ENCODE peak calls at places on chromosome 16, in four cellular contexts. H is IMR-90, L is Peyer's patch, Z is PC-9. E is an unnamed sample. For H3K4me1, the result is how much of the 10 kb centered on the place peaks cover.

GRCh38 chr16:27439273-27440018 is 37.5 kb downstream of the IL21R start:
- DNase-seq in L (no peak), H (no peak), Z (no peak), E (no peak)

GRCh38 chr16:86382067-86382773 is 128.1 kb upstream of the FOXF1 start:
- DNase-seq in L (no peak), Z (no peak), H (no peak), E (no peak)

GRCh38 chr16:23359092-23359760 is 57.1 kb downstream of the SCNN1B start:
- DNase-seq in L (no peak), Z (no peak), H (peak), E (no peak)

GRCh38 chr16:86951831-86952598 is 365.2 kb downstream of the C16orf95 start:
- DNase-seq in H (peak), L (no peak), Z (no peak), E (peak)

GRCh38 chr16:73204359-73205152 is 156.6 kb upstream of the ZFHX3 start:
- DNase-seq in H (no peak), Z (no peak), L (no peak), E (no peak)

GRCh38 chr16:57689772-57690558 is 4.6 kb upstream of the DRC7 start:
- DNase-seq in H (no peak), L (no peak), Z (no peak), E (no peak)

GRCh38 chr16:15976929-15977637 is 27.7 kb downstream of the ABCC1 start:
- DNase-seq in H (peak), L (no peak), Z (no peak), E (no peak)

GRCh38 chr16:54504372-54504771 is 217.8 kb upstream of the IRX3 start:
- DNase-seq in H (no peak), L (no peak), Z (no peak), E (no peak)

GRCh38 chr16:50270510-50271147 is 4.3 kb downstream of the ADCY7 start:
- DNase-seq in H (no peak), L (peak), Z (no peak), E (no peak)

GRCh38 chr16:22397459-22397858 is 23.0 kb upstream of the CDR2 start:
- DNase-seq in Z (peak), H (peak), L (no peak), E (peak)

GRCh38 chr16:76668207-76668725 is 391.1 kb downstream of the CNTNAP4 start:
- DNase-seq in Z (no peak), L (no peak), H (no peak), E (no peak)

GRCh38 chr16:81641403-81642106 is 137.5 kb upstream of the PLCG2 start:
- DNase-seq in L (no peak), Z (no peak), H (no peak), E (no peak)

GRCh38 chr16:60605176-60605575 is 1431.1 kb downstream of the CDH8 start:
- DNase-seq in Z (no peak), L (no peak), H (no peak), E (peak)

GRCh38 chr16:76386784-76387183 is 109.6 kb downstream of the CNTNAP4 start:
- DNase-seq in L (no peak), H (no peak), Z (no peak), E (peak)

GRCh38 chr16:86653289-86654006 is 75.1 kb downstream of the FOXL1 start:
- DNase-seq in H (peak), L (no peak), Z (no peak), E (no peak)

GRCh38 chr16:58843675-58844074 is 109.6 kb upstream of the GOT2 start:
- DNase-seq in Z (no peak), L (no peak), H (peak), E (peak)

GRCh38 chr16:30949655-30950515 is 1.0 kb downstream of the ORAI3 start:
- DNase-seq in Z (peak), H (peak), L (peak), E (peak)

GRCh38 chr16:71882505-71883192 is 1.3 kb downstream of the ZNF821 start:
- DNase-seq in Z (peak), L (no peak), H (peak), E (peak)

GRCh38 chr16:58449768-58450167 is 50.2 kb upstream of the NDRG4 start:
- DNase-seq in L (no peak), H (no peak), Z (no peak), E (no peak)

GRCh38 chr16:9114842-9115241 is 23.4 kb downstream of the HAPSTR1 start:
- DNase-seq in Z (no peak), L (no peak), H (no peak), E (no peak)

GRCh38 chr16:53949716-53950410 is 245.9 kb downstream of the FTO start:
- DNase-seq in H (no peak), L (no peak), Z (no peak), E (no peak)

GRCh38 chr16:87789437-87790277 is 23.9 kb upstream of the KLHDC4 start:
- DNase-seq in Z (peak), H (peak), L (no peak), E (peak)

GRCh38 chr16:27402964-27403600 is 1.1 kb downstream of the IL21R start:
- DNase-seq in H (no peak), L (no peak), Z (no peak), E (no peak)

GRCh38 chr16:87924937-87925670 is 11.2 kb downstream of the CA5A start:
- DNase-seq in H (no peak), L (no peak), Z (peak), E (peak)

GRCh38 chr16:14341324-14342225 is 270.5 kb downstream of the MRTFB start:
- DNase-seq in L (no peak), Z (no peak), H (no peak), E (no peak)

GRCh38 chr16:66224186-66224585 is 142.3 kb upstream of the CDH5 start:
- DNase-seq in H (no peak), Z (no peak), L (no peak), E (no peak)

GRCh38 chr16:86240716-86241363 is 269.5 kb upstream of the FOXF1 start:
- DNase-seq in L (no peak), H (no peak), Z (no peak), E (no peak)

GRCh38 chr16:50467943-50468748 is 80.0 kb upstream of the NKD1 start:
- DNase-seq in Z (no peak), H (no peak), L (no peak), E (no peak)

GRCh38 chr16:75193265-75193650 is 13.7 kb downstream of the CTRB2 start:
- DNase-seq in H (no peak), L (no peak), Z (no peak), E (no peak)

GRCh38 chr16:53817117-53817516 is 113.2 kb downstream of the FTO start:
- DNase-seq in H (peak), L (no peak), Z (peak), E (peak)

GRCh38 chr16:88430524-88431446 is 22.3 kb upstream of the ZFPM1 start:
- DNase-seq in H (no peak), L (peak), Z (no peak), E (no peak)

DNA sequence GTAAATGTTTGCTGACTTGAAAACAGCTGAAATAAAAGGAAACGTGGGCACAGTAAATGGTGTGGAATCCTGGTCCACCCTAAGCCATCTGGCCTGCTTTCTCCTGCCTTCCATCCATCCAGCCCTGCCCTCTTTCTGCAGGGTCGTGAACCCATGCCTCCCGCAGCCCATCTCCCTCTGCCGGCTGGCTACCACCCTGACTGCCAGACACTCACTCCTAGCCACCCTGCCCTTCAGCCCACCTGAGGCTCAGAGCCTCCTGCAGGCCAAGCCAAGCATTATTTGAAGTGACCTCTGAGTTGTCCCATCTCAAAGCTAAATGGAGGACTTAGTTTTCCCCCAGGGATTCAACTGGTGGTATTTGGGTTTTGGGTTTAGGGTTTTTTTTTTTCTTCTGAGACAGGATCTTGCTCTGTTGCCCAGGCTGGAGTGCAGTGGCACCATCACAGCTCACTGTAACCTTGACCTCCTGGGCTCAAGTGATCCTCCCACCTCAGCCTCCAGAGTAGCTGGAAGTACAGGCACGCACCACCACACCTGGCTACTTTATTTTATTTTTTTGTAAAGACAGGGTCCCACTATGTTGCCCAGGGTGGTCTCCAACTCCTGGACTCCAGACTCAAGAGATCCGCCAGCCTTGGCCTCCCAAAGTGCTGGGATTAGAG is 8.4 kb downstream of the ZDHHC1 start:
- DNase-seq in L (no peak), H (no peak), Z (no peak), E (no peak)
- H3K4me1 ChIP-seq in L (under half), H (under half), Z (under half), E (under half)

DNA sequence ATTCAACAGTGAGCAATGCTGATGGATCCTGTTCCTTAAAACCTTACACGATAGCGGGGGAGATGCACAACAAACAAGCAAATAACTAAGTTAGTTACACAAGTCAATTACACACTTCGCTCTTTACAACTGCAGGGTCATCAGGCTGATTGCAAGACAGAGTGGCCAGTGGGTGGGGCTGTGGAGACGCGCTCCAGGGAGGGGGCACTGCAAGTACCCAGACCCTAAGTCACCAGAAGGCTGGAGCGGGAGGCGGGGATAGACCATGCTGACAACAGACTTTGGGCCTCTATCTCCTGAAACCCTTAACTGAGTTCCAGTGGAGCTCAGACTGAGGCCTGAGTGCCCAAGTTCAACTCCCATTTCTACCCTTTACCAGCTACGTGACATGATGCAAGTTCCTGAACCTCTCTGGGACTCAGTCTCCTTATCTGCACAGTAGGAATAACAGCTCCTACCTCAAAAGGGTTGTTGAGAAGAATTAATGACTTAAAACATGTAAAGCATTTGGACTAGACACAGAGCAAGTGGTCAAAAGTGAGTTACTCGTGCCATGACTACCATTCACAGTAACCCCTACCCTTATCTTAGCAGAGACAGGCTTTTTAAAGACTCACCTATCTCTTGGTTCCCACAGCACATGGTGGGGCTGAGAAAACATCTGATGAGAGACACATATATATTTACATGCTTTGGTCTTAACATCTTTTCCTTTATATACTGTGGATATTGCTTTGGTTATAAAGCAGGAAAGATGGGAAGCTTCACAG is 10.4 kb downstream of the CPPED1 start:
- DNase-seq in Z (no peak), L (no peak), H (no peak), E (no peak)
- TF ChIP-seq CTCF in Z (no peak), L (no peak), H (no peak), E (no peak)

GRCh38 chr16:10988879-10989278 is 44.5 kb downstream of the CLEC16A start:
- DNase-seq in L (no peak), H (no peak), Z (no peak), E (no peak)

GRCh38 chr16:10987361-10988163 is 43.2 kb downstream of the CLEC16A start:
- DNase-seq in H (no peak), L (no peak), Z (no peak), E (no peak)

GRCh38 chr16:10990378-10990777 is 46.0 kb downstream of the CLEC16A start:
- DNase-seq in H (no peak), Z (no peak), L (no peak), E (no peak)

GRCh38 chr16:10989494-10989893 is 45.1 kb downstream of the CLEC16A start:
- DNase-seq in H (no peak), Z (no peak), L (no peak), E (no peak)

DNA sequence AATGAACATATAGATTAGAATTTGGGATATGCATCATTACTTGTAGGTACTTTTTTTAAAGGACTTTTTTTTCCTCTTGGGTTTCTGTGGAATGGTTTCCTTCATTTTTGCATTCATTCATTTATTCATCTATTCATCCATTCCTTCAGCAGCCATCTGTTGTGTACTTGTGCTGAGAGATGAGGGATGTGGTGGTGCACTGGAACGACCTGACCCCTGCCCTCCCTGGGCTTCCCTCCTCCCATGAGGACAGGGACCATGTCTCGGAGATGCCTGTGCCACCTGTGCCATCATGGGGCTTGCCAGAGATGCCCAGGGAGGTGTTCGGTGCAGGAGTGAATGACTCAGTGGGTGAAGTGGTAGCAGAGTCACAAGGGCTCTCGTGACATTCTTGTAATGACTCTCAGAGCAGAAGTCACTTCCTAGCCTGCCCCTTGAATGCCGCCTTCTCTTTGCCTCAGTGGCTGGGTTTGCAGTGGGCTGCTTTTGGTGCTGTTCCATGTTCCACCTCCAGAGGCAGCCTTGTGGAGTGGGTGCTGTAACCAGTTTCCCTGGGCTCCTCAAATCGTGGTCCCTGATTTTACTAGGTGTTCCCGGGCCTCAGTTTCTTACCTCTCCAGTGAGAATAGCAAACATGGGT is 43.9 kb downstream of the CLEC16A start:
- DNase-seq in Z (peak), H (no peak), L (no peak), E (no peak)
- H3K27ac ChIP-seq in Z (peak), H (no peak), L (no peak), E (no peak)

GRCh38 chr16:3825103-3825502 is 55.4 kb downstream of the CREBBP start:
- DNase-seq in H (peak), Z (peak), L (no peak), E (peak)
- H3K4me1 ChIP-seq in H (under half), Z (under half), L (under half), E (under half)

GRCh38 chr16:62208934-62209333 is 172.7 kb upstream of the CDH8 start:
- DNase-seq in L (no peak), Z (no peak), H (no peak), E (no peak)

GRCh38 chr16:62213763-62214162 is 177.5 kb upstream of the CDH8 start:
- DNase-seq in L (no peak), Z (no peak), H (no peak), E (no peak)
- TF ChIP-seq CTCF in L (no peak), Z (no peak), H (no peak), E (peak)

DNA sequence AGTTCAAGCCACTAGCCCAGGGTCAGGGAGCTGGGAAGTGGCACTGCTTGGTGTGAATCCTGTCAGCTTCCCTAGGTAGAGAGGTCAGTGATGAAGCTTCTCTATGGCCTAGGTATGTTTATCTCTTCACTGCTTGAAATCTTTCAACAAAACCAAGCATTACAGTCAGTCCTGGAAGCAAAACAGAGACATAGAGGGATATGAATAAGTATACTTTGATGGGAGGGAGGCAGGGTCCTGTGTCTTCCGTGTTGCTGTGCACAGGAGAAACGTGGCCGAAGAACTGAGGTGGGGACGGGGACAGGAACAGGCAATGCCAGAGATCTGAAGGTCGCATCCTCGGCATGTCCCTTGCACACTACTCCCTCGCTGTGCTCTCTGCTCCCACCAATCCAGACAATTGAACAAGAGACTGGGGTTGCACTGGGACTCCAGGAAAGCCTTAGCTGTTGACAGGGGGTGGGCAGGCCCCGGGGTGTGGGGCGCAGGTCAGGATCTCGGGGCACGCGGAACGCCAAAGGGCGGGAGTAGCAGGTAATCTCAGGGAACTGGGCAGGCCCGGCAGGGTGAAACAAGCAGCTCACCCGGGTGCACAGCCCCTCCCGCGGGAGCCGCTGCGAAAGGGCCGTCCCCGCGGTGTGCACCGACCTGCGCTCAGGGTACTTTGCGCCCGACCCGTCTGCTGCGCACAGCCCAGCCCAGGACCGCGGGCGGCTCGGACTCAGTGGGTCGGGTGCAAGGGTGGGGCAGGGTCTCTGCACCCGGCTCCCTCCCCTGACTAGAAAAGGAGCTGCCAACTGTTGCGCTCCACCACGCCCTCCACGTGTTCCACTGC is at the start of gene MT1H:
- DNase-seq in H (no peak), Z (no peak), L (peak), E (no peak)
- H3K27ac ChIP-seq in H (no peak), Z (no peak), L (no peak), E (no peak)

GRCh38 chr16:1531638-1531910 is 1.9 kb upstream of the TMEM204 start:
- DNase-seq in Z (no peak), L (no peak), H (no peak), E (no peak)
- H3K4me1 ChIP-seq in Z (under half), L (under half), H (under half), E (under half)

GRCh38 chr16:65015577-65015976 is 106.3 kb downstream of the CDH11 start:
- DNase-seq in H (no peak), Z (no peak), L (no peak), E (no peak)

GRCh38 chr16:65010136-65010535 is 111.7 kb downstream of the CDH11 start:
- DNase-seq in Z (no peak), H (no peak), L (no peak), E (no peak)

GRCh38 chr16:65012357-65012756 is 109.5 kb downstream of the CDH11 start:
- DNase-seq in Z (no peak), H (peak), L (no peak), E (no peak)
- TF ChIP-seq CTCF in Z (no peak), H (no peak), L (no peak), E (no peak)

E was measured in foreskin keratinocyte.